ENCODE peak calls at places on chromosomes 4 and X, in eight cellular contexts. T, D, X, F, V, Z, L and P are unnamed samples.

GRCh38 chrX:15136795-15137194 is 133.1 kb downstream of the ASB9 start:
- DNase-seq in T (no peak), D (no peak), X (no peak), F (no peak), V (no peak), Z (no peak), L (no peak), P (no peak)

GRCh38 chr4:120266602-120267001 is 200.0 kb upstream of the MAD2L1 start:
- DNase-seq in T (no peak), D (no peak), X (no peak), F (no peak), V (no peak), Z (no peak), L (peak), P (no peak)

GRCh38 chrX:49704692-49705404 is 9.1 kb upstream of the PAGE1 start:
- DNase-seq in T (no peak), D (no peak), X (no peak), F (no peak), V (no peak), Z (no peak), L (no peak), P (no peak)

GRCh38 chrX:44975666-44976263 is 102.8 kb downstream of the KDM6A start:
- DNase-seq in T (no peak), D (no peak), X (no peak), F (no peak), V (no peak), Z (no peak), L (peak), P (no peak)

GRCh38 chrX:150158554-150159332 is 204.4 kb upstream of the MAMLD1 start:
- DNase-seq in T (no peak), D (no peak), X (no peak), F (no peak), V (no peak), Z (no peak), L (no peak), P (no peak)

GRCh38 chr4:113921089-113921842 is 58.2 kb downstream of the ARSJ start:
- DNase-seq in T (no peak), D (no peak), X (no peak), F (no peak), V (no peak), Z (no peak), L (no peak), P (no peak)

GRCh38 chr4:836003-836511 is 10.1 kb upstream of the CPLX1 start:
- DNase-seq in T (no peak), D (no peak), X (no peak), F (peak), V (no peak), Z (no peak), L (no peak), P (no peak)

GRCh38 chrX:108439434-108439883 is at the start of gene COL4A5:
- DNase-seq in T (peak), D (no peak), X (peak), F (peak), V (no peak), Z (no peak), L (peak), P (no peak)

GRCh38 chr4:54165011-54165410 is 64.1 kb upstream of the PDGFRA start:
- DNase-seq in T (no peak), D (no peak), X (no peak), F (no peak), V (no peak), Z (no peak), L (no peak), P (no peak)

GRCh38 chr4:127224556-127224955 is 408.2 kb upstream of the INTU start:
- DNase-seq in T (no peak), D (no peak), X (no peak), F (no peak), V (no peak), Z (no peak), L (no peak), P (no peak)

GRCh38 chr4:152464030-152464823 is 71.7 kb downstream of the FBXW7 start:
- DNase-seq in T (no peak), D (no peak), X (no peak), F (no peak), V (no peak), Z (no peak), L (no peak), P (no peak)

GRCh38 chr4:6972911-6973310 is 63.3 kb downstream of the TBC1D14 start:
- DNase-seq in T (no peak), D (no peak), X (no peak), F (no peak), V (no peak), Z (no peak), L (no peak), P (no peak)

GRCh38 chr4:36242629-36243354 is 1.5 kb downstream of the ARAP2 start:
- DNase-seq in T (no peak), D (no peak), X (no peak), F (peak), V (no peak), Z (no peak), L (no peak), P (no peak)

GRCh38 chr4:4842476-4843441 is 16.7 kb upstream of the MSX1 start:
- DNase-seq in T (no peak), D (no peak), X (no peak), F (no peak), V (no peak), Z (no peak), L (no peak), P (no peak)

GRCh38 chr4:86895692-86896488 is 3.7 kb upstream of the C4orf36 start:
- DNase-seq in T (peak), D (no peak), X (no peak), F (peak), V (no peak), Z (no peak), L (peak), P (no peak)

GRCh38 chr4:8235224-8235623 is 34.3 kb upstream of the HTRA3 start:
- DNase-seq in T (no peak), D (no peak), X (no peak), F (no peak), V (no peak), Z (no peak), L (no peak), P (no peak)

GRCh38 chrX:134484039-134484438 is 24.1 kb downstream of the HPRT1 start:
- DNase-seq in T (no peak), D (no peak), X (no peak), F (no peak), V (no peak), Z (no peak), L (peak), P (no peak)

GRCh38 chr4:75011131-75011795 is 78.3 kb downstream of the PARM1 start:
- DNase-seq in T (no peak), D (no peak), X (no peak), F (no peak), V (no peak), Z (no peak), L (peak), P (no peak)

GRCh38 chrX:140273921-140274320 is 230.9 kb downstream of the SOX3 start:
- DNase-seq in T (no peak), D (no peak), X (no peak), F (no peak), V (no peak), Z (no peak), L (no peak), P (no peak)

GRCh38 chrX:41781500-41781899 is 57.5 kb downstream of the GPR82 start:
- DNase-seq in T (no peak), D (no peak), X (no peak), F (no peak), V (no peak), Z (no peak), L (peak), P (no peak)

GRCh38 chr4:8840006-8840793 is 31.4 kb downstream of the HMX1 start:
- DNase-seq in T (no peak), D (no peak), X (no peak), F (peak), V (no peak), Z (no peak), L (no peak), P (no peak)

GRCh38 chr4:123350191-123350544 is 46.4 kb upstream of the SPRY1 start:
- DNase-seq in T (no peak), D (no peak), X (no peak), F (peak), V (no peak), Z (no peak), L (peak), P (no peak)

GRCh38 chr4:122798101-122798500 is 28.5 kb upstream of the FGF2 start:
- DNase-seq in T (peak), D (no peak), X (peak), F (no peak), V (no peak), Z (no peak), L (peak), P (no peak)

GRCh38 chr4:77600521-77601451 is 4.8 kb upstream of the CXCL13 start:
- DNase-seq in T (peak), D (no peak), X (no peak), F (peak), V (no peak), Z (no peak), L (peak), P (peak)

GRCh38 chrX:23935116-23935515 is 27.3 kb downstream of the CXorf58 start:
- DNase-seq in T (no peak), D (no peak), X (no peak), F (no peak), V (no peak), Z (no peak), L (no peak), P (no peak)

GRCh38 chr4:138341739-138342415 is 99.7 kb upstream of the SLC7A11 start:
- DNase-seq in T (no peak), D (no peak), X (no peak), F (no peak), V (no peak), Z (no peak), L (no peak), P (no peak)

DNA sequence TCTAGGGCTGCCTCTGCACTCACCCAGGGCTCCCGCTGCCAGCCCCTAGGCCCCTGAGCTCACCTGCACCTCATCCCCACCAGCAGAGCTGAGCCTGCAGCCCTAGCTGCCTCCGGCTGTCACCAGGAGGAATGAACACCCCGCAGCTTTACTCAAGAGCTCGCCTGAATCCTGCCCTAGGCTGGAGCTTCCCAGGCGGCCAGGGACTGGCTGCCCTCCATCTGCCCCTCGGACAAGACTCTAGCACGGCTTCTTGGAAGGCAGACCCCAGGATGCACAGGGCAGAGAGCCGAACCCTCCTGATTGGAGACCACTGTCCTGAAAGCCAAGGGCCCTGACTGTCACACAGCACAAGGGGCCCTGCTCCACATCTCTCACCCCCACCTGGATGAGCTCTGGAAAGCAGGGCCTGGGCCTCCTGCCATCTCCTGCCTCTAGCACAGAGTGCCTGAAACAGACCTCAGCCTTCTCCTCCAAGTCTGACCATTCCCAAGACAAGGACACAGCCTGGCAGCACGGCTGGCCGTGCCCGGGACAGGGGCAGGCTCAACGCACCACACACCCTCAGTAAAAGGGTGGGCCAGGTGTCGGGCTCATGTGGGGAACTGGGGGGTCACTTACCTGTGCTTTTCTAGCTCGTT is 4.4 kb downstream of the MXD4 start:
- DNase-seq in T (no peak), D (no peak), X (peak), F (peak), V (peak), Z (no peak), L (no peak), P (no peak)
- H3K27ac ChIP-seq in T (peak), D (no peak), X (peak), F (peak), V (no peak), Z (no peak), L (no peak), P (peak)

DNA sequence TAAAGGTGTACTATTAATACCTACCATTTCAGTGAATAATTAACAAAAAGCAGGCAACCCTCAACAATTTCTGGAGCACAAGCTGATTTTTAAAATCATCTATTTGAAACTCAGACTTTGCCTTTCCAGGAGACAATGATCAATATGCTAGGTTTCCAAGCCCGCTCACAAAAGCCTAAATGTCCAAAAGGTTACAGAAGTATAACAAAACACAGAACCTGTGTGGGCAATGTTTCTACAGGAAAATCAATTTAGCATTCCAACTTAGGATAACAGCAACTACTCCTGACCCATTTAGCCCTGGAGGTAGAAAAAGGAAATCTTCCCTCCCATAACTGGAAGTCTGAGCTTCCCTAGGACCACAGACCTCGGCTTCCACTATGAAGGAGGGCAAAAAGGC is 3.9 kb downstream of the TAB3 start:
- DNase-seq in T (no peak), D (no peak), X (no peak), F (no peak), V (no peak), Z (no peak), L (no peak), P (no peak)
- H3K27ac ChIP-seq in T (no peak), D (no peak), X (no peak), F (peak), V (no peak), Z (no peak), L (no peak), P (no peak)

GRCh38 chr4:38173935-38174334 is 213.7 kb downstream of the PTTG2 start:
- DNase-seq in T (no peak), D (no peak), X (no peak), F (no peak), V (no peak), Z (no peak), L (peak), P (no peak)
- H3K27ac ChIP-seq in T (no peak), D (no peak), X (no peak), F (no peak), V (no peak), Z (no peak), L (peak), P (no peak)

DNA sequence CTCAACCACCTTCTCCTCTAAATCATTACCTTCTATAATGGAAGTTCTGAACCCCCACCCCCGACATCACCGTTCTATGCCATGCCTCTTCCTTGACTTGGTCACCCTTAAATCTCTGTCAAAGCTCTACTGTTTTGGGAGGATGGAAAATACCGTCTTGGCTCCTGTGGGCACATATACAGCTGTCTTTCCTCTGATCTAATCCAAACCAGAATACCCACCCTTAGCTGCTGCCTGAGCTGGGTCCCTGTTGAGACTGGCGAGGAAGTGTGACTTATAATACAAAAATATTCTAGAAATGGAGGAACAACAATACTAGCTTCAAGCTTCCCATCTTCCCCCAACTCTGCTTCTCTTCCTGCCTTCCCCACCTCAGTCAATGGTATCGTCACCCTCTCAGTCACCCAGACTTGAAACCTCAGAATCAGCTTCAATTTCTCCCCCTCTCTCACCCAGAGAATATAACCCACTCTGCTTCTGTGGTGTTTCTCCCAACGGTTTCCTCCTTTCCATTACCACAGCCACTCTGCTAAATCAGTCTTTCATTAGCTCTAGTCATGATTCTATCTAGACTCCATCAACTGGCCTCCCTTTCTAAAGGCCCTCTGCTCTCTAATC is 583 bp upstream of the IL2RG start:
- DNase-seq in T (no peak), D (no peak), X (no peak), F (no peak), V (peak), Z (peak), L (no peak), P (no peak)
- H3K27ac ChIP-seq in T (no peak), D (peak), X (no peak), F (no peak), V (peak), Z (peak), L (no peak), P (no peak)

GRCh38 chr4:188032583-188032982 is 37.0 kb downstream of the ZFP42 start:
- DNase-seq in T (no peak), D (no peak), X (no peak), F (no peak), V (no peak), Z (no peak), L (no peak), P (no peak)

GRCh38 chr4:188031751-188032150 is 36.2 kb downstream of the ZFP42 start:
- DNase-seq in T (no peak), D (no peak), X (no peak), F (no peak), V (no peak), Z (no peak), L (no peak), P (no peak)

GRCh38 chr4:188030401-188030800 is 34.8 kb downstream of the ZFP42 start:
- DNase-seq in T (no peak), D (no peak), X (no peak), F (no peak), V (no peak), Z (no peak), L (no peak), P (no peak)

GRCh38 chr4:188029114-188029513 is 33.5 kb downstream of the ZFP42 start:
- DNase-seq in T (no peak), D (no peak), X (no peak), F (no peak), V (no peak), Z (no peak), L (no peak), P (no peak)

GRCh38 chr4:188032170-188032569 is 36.6 kb downstream of the ZFP42 start:
- DNase-seq in T (no peak), D (no peak), X (no peak), F (no peak), V (no peak), Z (no peak), L (no peak), P (no peak)
- H3K27ac ChIP-seq in T (no peak), D (no peak), X (no peak), F (no peak), V (no peak), Z (no peak), L (no peak), P (no peak)

DNA sequence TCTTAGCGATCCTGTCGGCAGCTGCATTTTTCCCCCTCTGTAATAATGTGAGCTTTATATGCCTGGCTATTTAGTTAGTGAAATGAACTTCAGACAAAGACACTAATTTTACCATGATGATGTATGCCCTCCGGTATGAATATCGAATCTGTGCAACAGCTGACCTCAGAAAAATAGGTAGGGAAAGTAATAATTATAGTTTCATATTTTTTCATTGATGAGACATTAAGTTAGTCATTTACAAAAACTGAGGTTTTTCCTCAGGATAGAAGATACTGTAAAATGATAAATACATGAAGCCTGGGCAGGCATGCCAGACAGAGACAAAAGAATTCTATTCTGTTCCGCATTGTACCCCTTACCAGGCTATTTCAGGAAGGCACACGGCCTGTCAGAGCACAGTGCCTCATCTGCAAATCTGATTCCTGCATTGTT is 155.8 kb downstream of the SHROOM3 start:
- DNase-seq in T (no peak), D (no peak), X (no peak), F (no peak), V (no peak), Z (no peak), L (peak), P (no peak)
- H3K27ac ChIP-seq in T (no peak), D (no peak), X (peak), F (peak), V (no peak), Z (no peak), L (peak), P (no peak)

GRCh38 chr4:185778307-185778706 is 33.7 kb downstream of the SORBS2 start:
- DNase-seq in T (no peak), D (no peak), X (no peak), F (no peak), V (no peak), Z (no peak), L (peak), P (no peak)

GRCh38 chr4:185782523-185782922 is 29.5 kb downstream of the SORBS2 start:
- DNase-seq in T (no peak), D (no peak), X (no peak), F (no peak), V (no peak), Z (no peak), L (peak), P (no peak)

GRCh38 chr4:185781555-185782215 is 30.3 kb downstream of the SORBS2 start:
- DNase-seq in T (no peak), D (no peak), X (no peak), F (no peak), V (no peak), Z (no peak), L (no peak), P (no peak)

GRCh38 chr4:185780472-185780871 is 31.5 kb downstream of the SORBS2 start:
- DNase-seq in T (no peak), D (no peak), X (no peak), F (peak), V (no peak), Z (no peak), L (no peak), P (no peak)

GRCh38 chr4:185779520-185779919 is 32.5 kb downstream of the SORBS2 start:
- DNase-seq in T (no peak), D (no peak), X (no peak), F (no peak), V (no peak), Z (no peak), L (no peak), P (no peak)
- H3K27ac ChIP-seq in T (no peak), D (no peak), X (peak), F (peak), V (no peak), Z (no peak), L (no peak), P (no peak)